ENCODE peak calls at places on chromosomes 7 and 10, in six cellular contexts. H is PC-3, Y is mucosa of descending colon, V is fibroblast of lung, Z is hepatocyte, B is OCI-LY7. K is an unnamed sample. For H3K4me1, the result is how much of the 10 kb centered on the place peaks cover.

GRCh38 chr7:27634892-27635538 is 27.7 kb downstream of the HIBADH start:
- DNase-seq in B (no peak), Y (no peak), V (no peak), H (no peak), Z (no peak), K (no peak)

GRCh38 chr7:39565538-39565937 is 666 bp upstream of the YAE1 start:
- DNase-seq in B (no peak), V (no peak), Y (peak), Z (peak), H (peak), K (peak)

GRCh38 chr7:81014266-81014665 is 95.4 kb upstream of the SEMA3C start:
- DNase-seq in H (peak), Y (no peak), B (no peak), Z (no peak), V (peak), K (no peak)

GRCh38 chr7:101767544-101767943 is 49.9 kb upstream of the CUX1 start:
- DNase-seq in H (no peak), B (no peak), V (no peak), Z (no peak), Y (no peak), K (no peak)

GRCh38 chr10:112195224-112195623 is 11.7 kb upstream of the GPAM start:
- DNase-seq in V (no peak), Z (no peak), Y (no peak), B (no peak), H (no peak), K (no peak)

GRCh38 chr10:129548534-129549130 is 81.6 kb downstream of the MGMT start:
- DNase-seq in H (no peak), Y (no peak), V (no peak), Z (no peak), B (no peak), K (peak)

GRCh38 chr10:63553473-63553872 is 32.3 kb downstream of the REEP3 start:
- DNase-seq in B (no peak), H (peak), Z (no peak), Y (no peak), V (peak), K (no peak)

GRCh38 chr10:113020838-113021237 is 70.8 kb downstream of the TCF7L2 start:
- DNase-seq in H (no peak), B (no peak), Y (no peak), Z (no peak), V (no peak), K (no peak)

GRCh38 chr7:70040971-70041766 is 442.9 kb downstream of the AUTS2 start:
- DNase-seq in V (peak), Z (peak), B (peak), Y (no peak), H (no peak), K (peak)

GRCh38 chr7:378551-379455 is 88.8 kb downstream of the FOXL3 start:
- DNase-seq in Z (no peak), B (no peak), V (no peak), H (no peak), Y (peak), K (peak)

GRCh38 chr7:109449760-109450159 is 880.1 kb downstream of the DNAJB9 start:
- DNase-seq in V (no peak), B (no peak), Y (no peak), H (no peak), Z (no peak), K (no peak)

GRCh38 chr7:132199626-132200025 is 376.6 kb downstream of the PLXNA4 start:
- DNase-seq in Y (no peak), H (no peak), B (no peak), V (no peak), Z (no peak), K (no peak)

GRCh38 chr7:143229054-143229790 is 7.4 kb downstream of the TAS2R40 start:
- DNase-seq in Y (no peak), H (no peak), Z (no peak), V (no peak), B (no peak), K (no peak)

DNA sequence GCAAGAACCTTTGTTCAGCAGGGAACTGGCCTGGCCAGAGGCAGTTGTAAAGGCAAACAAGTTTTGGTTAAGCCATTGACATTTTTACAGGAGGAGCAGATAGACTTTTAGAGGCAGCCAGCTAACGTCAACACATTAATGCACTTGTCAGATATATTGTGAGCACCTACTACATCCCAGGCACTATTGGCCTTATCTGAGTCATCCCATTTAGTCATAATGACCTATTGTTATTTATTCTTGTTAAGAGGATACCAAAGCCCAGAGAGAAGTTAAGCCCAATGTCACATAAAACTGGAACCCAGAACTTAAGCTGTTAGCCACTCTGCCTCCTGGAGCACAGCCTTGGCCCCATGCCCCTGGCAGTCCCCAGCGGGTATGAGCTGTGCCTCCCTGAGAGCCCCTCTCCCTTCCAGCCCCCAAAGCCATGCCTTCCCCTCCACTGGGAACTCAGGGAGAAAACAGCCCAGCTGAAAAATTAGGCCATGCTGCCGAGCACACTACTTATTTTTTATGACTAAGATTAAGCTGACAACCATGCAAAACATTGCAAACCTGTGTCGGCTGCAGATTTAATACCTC is 32.7 kb upstream of the TRIM8 start:
- DNase-seq in Z (no peak), V (no peak), B (no peak), Y (no peak), H (peak), K (no peak)
- H3K4me1 ChIP-seq in Z (under half), V (under half), B (under half), Y (under half), H (under half), K (under half)

GRCh38 chr7:36723951-36724664 is at the start of gene AOAH:
- DNase-seq in H (no peak), V (no peak), Y (peak), B (no peak), Z (no peak), K (peak)
- H3K4me1 ChIP-seq in H (under half), V (under half), Y (under half), B (under half), Z (under half), K (under half)

GRCh38 chr10:106560925-106561640 is 603.4 kb downstream of the SORCS1 start:
- DNase-seq in Y (no peak), H (peak), Z (no peak), B (no peak), V (peak), K (no peak)
- H3K4me1 ChIP-seq in Y (under half), H (half or more), Z (under half), B (under half), V (under half), K (under half)

DNA sequence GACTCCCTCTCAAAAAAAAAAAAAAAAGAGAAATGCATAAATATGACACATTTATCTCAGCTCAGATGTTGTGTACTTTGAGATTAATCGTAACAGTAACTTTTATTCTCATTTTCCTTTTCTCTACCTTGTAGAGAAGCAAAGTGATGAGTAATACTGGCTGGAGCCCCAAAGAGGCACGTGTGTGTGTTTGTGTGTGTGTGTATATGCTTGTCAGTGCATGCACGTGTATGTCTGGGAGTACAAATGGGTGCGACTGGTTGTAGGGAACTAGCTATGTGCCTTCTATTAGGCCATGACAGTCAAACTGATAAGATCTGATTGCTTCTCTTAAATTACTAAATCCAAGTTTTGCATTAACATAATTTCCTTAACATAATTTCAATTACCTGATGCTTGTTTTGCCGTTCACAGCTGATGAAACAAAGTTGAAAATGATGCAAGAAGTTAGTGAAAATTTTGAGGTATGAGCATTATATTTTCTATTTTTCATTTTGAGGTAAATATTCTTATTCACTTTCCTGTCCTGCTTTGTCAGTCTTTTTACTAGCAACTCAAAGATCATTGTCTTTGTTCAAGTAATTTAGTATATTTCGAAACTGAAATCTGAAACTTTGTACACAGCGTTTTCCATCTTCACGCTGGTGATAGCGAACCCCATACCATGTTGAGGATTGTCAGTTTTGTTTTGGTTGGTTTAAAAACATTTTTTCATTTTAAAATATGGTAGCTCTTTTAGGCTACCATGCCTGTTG is 3.4 kb downstream of the TRRAP start:
- DNase-seq in Y (no peak), Z (no peak), H (no peak), V (no peak), B (no peak), K (no peak)
- H3K4me1 ChIP-seq in Y (under half), Z (under half), H (under half), V (under half), B (under half), K (under half)